ENCODE peak calls at places on chromosomes 3 and 15, in ten cellular contexts. One of them, this sample, is unnamed.

GRCh38 chr3:67109651-67110204 is 111.6 kb downstream of the KBTBD8 start:
- DNase-seq in A673: peak; percentile 14
- DNase-seq in neural progenitor cell: peak; percentile 52
- DNase-seq in tibial artery: no peak
- DNase-seq in uterus: no peak
- DNase-seq in upper lobe of right lung: no peak
- DNase-seq in psoas muscle: no peak
- DNase-seq in H9: no peak
- DNase-seq in ovary: no peak
- DNase-seq in A549: peak; percentile 4
- DNase-seq in this sample: no peak

GRCh38 chr3:130699765-130700164 is 46.9 kb downstream of the PIK3R4 start:
- DNase-seq in upper lobe of right lung: no peak
- DNase-seq in H9: no peak
- DNase-seq in A673: peak; percentile 39
- DNase-seq in tibial artery: no peak
- DNase-seq in A549: peak; percentile 4
- DNase-seq in psoas muscle: no peak
- DNase-seq in uterus: no peak
- DNase-seq in ovary: no peak
- DNase-seq in neural progenitor cell: peak; percentile 31
- DNase-seq in this sample: no peak

GRCh38 chr15:72178976-72179585 is 18.5 kb downstream of the GRAMD2A start:
- DNase-seq in psoas muscle: no peak
- DNase-seq in tibial artery: no peak
- DNase-seq in upper lobe of right lung: no peak
- DNase-seq in ovary: no peak
- DNase-seq in H9: peak; percentile 27
- DNase-seq in A549: no peak
- DNase-seq in uterus: no peak
- DNase-seq in A673: no peak
- DNase-seq in neural progenitor cell: no peak
- DNase-seq in this sample: no peak

GRCh38 chr3:177816667-177817208 is 619.5 kb upstream of the TBL1XR1 start:
- DNase-seq in A549: peak; percentile 9
- DNase-seq in H9: no peak
- DNase-seq in uterus: no peak
- DNase-seq in upper lobe of right lung: no peak
- DNase-seq in psoas muscle: no peak
- DNase-seq in neural progenitor cell: no peak
- DNase-seq in ovary: no peak
- DNase-seq in A673: peak; percentile 26
- DNase-seq in tibial artery: no peak
- DNase-seq in this sample: no peak

GRCh38 chr3:148992027-148992634 is 791 bp downstream of the GYG1 start:
- DNase-seq in upper lobe of right lung: peak; percentile 81
- DNase-seq in uterus: peak; percentile 55
- DNase-seq in H9: peak; percentile 44
- DNase-seq in tibial artery: peak; percentile 49
- DNase-seq in neural progenitor cell: peak; percentile 73
- DNase-seq in ovary: peak; percentile 63
- DNase-seq in A673: peak; percentile 13
- DNase-seq in A549: peak; percentile 26
- DNase-seq in psoas muscle: peak; percentile 83
- DNase-seq in this sample: peak; percentile 72

GRCh38 chr15:41779662-41780157 is 5.4 kb downstream of the MAPKBP1 start:
- DNase-seq in tibial artery: no peak
- DNase-seq in psoas muscle: no peak
- DNase-seq in H9: no peak
- DNase-seq in A549: no peak
- DNase-seq in neural progenitor cell: no peak
- DNase-seq in uterus: no peak
- DNase-seq in ovary: no peak
- DNase-seq in upper lobe of right lung: no peak
- DNase-seq in A673: no peak
- DNase-seq in this sample: no peak

GRCh38 chr3:159762238-159762637 is 226.4 kb upstream of the IL12A start:
- DNase-seq in ovary: no peak
- DNase-seq in A549: peak; percentile 86
- DNase-seq in psoas muscle: no peak
- DNase-seq in neural progenitor cell: peak; percentile 29
- DNase-seq in tibial artery: no peak
- DNase-seq in upper lobe of right lung: no peak
- DNase-seq in uterus: no peak
- DNase-seq in H9: no peak
- DNase-seq in A673: no peak
- DNase-seq in this sample: no peak

GRCh38 chr3:195083659-195084058 is 187.3 kb downstream of the XXYLT1 start:
- DNase-seq in neural progenitor cell: no peak
- DNase-seq in A549: no peak
- DNase-seq in uterus: no peak
- DNase-seq in ovary: no peak
- DNase-seq in H9: no peak
- DNase-seq in psoas muscle: peak; percentile 10
- DNase-seq in upper lobe of right lung: no peak
- DNase-seq in A673: no peak
- DNase-seq in tibial artery: no peak
- DNase-seq in this sample: peak; percentile 12

GRCh38 chr3:176595307-176595706 is 602.0 kb downstream of the TBL1XR1 start:
- DNase-seq in H9: no peak
- DNase-seq in psoas muscle: no peak
- DNase-seq in A549: no peak
- DNase-seq in upper lobe of right lung: no peak
- DNase-seq in A673: peak; percentile 41
- DNase-seq in uterus: no peak
- DNase-seq in tibial artery: no peak
- DNase-seq in neural progenitor cell: no peak
- DNase-seq in ovary: no peak
- DNase-seq in this sample: no peak

GRCh38 chr15:74937226-74937601 is 659 bp downstream of the COX5A start:
- DNase-seq in upper lobe of right lung: no peak
- DNase-seq in A673: no peak
- DNase-seq in A549: no peak
- DNase-seq in neural progenitor cell: no peak
- DNase-seq in H9: no peak
- DNase-seq in psoas muscle: no peak
- DNase-seq in ovary: no peak
- DNase-seq in tibial artery: no peak
- DNase-seq in uterus: no peak
- DNase-seq in this sample: no peak

GRCh38 chr15:49423021-49423420 is at the start of gene FGF7:
- DNase-seq in tibial artery: no peak
- DNase-seq in uterus: peak; percentile 26
- DNase-seq in A549: no peak
- DNase-seq in ovary: peak; percentile 42
- DNase-seq in upper lobe of right lung: no peak
- DNase-seq in H9: no peak
- DNase-seq in neural progenitor cell: peak; percentile 25
- DNase-seq in psoas muscle: no peak
- DNase-seq in A673: peak; percentile 29
- DNase-seq in this sample: no peak

GRCh38 chr15:76866716-76867321 is 38.3 kb downstream of the SCAPER start:
- DNase-seq in neural progenitor cell: peak; percentile 37
- DNase-seq in A549: peak; percentile 18
- DNase-seq in tibial artery: no peak
- DNase-seq in H9: no peak
- DNase-seq in ovary: no peak
- DNase-seq in uterus: no peak
- DNase-seq in upper lobe of right lung: no peak
- DNase-seq in A673: peak; percentile 63
- DNase-seq in psoas muscle: no peak
- DNase-seq in this sample: no peak

GRCh38 chr3:143035466-143036214 is 34.3 kb downstream of the U2SURP start:
- DNase-seq in neural progenitor cell: no peak
- DNase-seq in upper lobe of right lung: no peak
- DNase-seq in A673: no peak
- DNase-seq in ovary: no peak
- DNase-seq in tibial artery: no peak
- DNase-seq in A549: no peak
- DNase-seq in psoas muscle: no peak
- DNase-seq in uterus: no peak
- DNase-seq in H9: no peak
- DNase-seq in this sample: no peak

DNA sequence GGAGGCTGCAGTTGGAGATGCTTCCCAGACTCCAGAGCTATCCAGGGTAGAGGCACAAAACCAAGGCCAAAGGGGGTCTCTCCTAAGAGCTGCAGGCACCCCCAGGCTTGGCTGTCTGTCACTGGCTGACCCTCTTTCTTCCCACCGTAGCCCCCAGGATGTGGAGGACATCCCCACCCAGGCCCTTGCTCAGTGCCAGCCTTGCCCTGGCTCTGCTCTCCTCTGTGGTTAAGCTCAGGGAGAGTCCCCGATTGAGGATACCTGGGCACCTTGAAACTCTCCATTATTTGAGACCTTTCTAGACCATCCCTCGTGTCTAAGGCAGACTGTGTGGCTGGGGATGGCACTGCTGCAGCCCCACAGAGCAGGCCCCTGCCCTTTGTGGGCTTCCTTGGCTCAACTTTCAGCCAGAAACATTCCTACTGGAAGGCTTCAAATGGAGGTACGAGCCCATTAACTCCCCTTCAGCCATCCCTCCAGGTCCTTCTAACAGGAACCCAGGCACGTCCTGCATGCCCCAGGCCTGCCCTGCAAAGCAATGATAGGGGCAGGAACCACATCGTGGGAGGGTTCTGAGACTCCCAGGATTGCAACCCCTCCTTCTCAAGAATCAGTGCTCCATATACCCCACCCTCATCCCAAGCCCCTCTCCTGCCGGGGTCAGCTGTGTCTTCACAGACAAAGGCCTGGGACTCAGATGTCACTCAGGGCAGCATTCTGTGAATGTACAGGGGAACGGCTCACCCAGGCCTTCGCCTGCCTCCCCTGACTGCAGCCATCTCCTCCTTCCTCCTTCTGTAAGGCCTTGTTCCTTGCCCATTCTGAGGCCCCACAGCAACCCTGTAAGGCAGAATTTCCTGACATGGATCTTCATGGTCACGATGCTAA is 102.9 kb upstream of the ABHD17C start:
- DNase-seq in psoas muscle: no peak
- DNase-seq in neural progenitor cell: no peak
- DNase-seq in uterus: no peak
- DNase-seq in upper lobe of right lung: no peak
- DNase-seq in ovary: no peak
- DNase-seq in tibial artery: no peak
- DNase-seq in A549: no peak
- DNase-seq in A673: no peak
- DNase-seq in H9: peak; percentile 13
- DNase-seq in this sample: no peak
- H3K4me1 ChIP-seq in psoas muscle: no peaks in the 10 kb centered on the region
- H3K4me1 ChIP-seq in neural progenitor cell: no peaks in the 10 kb centered on the region
- H3K4me1 ChIP-seq in uterus: no peaks in the 10 kb centered on the region
- H3K4me1 ChIP-seq in upper lobe of right lung: no peaks in the 10 kb centered on the region
- H3K4me1 ChIP-seq in ovary: no peaks in the 10 kb centered on the region
- H3K4me1 ChIP-seq in tibial artery: no peaks in the 10 kb centered on the region
- H3K4me1 ChIP-seq in A549: peaks cover 47% of the 10 kb centered on the region
- H3K4me1 ChIP-seq in A673: no peaks in the 10 kb centered on the region
- H3K4me1 ChIP-seq in H9: no peaks in the 10 kb centered on the region
- H3K4me1 ChIP-seq in this sample: no peaks in the 10 kb centered on the region

GRCh38 chr3:64740232-64740631 is 52.4 kb upstream of the ADAMTS9 start:
- DNase-seq in ovary: peak; percentile 39
- DNase-seq in psoas muscle: no peak
- DNase-seq in tibial artery: no peak
- DNase-seq in neural progenitor cell: no peak
- DNase-seq in A549: no peak
- DNase-seq in A673: no peak
- DNase-seq in upper lobe of right lung: no peak
- DNase-seq in uterus: peak; percentile 38
- DNase-seq in H9: no peak
- DNase-seq in this sample: no peak
- H3K27ac ChIP-seq in ovary: no peak overlapping the region
- H3K27ac ChIP-seq in psoas muscle: no peak overlapping the region
- H3K27ac ChIP-seq in tibial artery: peak overlapping the region; percentile 69
- H3K27ac ChIP-seq in neural progenitor cell: no peak overlapping the region
- H3K27ac ChIP-seq in A549: no peak overlapping the region
- H3K27ac ChIP-seq in A673: no peak overlapping the region
- H3K27ac ChIP-seq in upper lobe of right lung: no peak overlapping the region
- H3K27ac ChIP-seq in uterus: peak overlapping the region; percentile 81
- H3K27ac ChIP-seq in H9: no peak overlapping the region
- H3K27ac ChIP-seq in this sample: no peak overlapping the region

DNA sequence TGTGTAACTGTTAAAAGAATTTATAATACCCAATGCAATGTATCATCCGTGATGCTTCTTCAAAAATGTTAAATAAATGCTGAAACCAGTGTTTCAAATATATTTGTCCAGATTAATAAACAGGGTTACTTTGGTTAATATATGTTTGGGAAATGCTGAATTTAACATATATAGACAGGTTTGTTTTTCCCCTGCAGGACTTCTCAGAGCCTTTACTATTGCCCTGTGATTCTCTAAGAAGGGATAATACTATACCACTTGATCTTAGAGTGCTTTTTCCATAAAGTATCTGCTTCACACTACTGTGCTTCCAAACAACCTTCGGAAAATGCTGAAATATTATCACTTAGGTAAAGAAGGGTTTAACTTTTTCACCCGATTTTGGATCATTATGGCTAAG is 128.3 kb downstream of the MDFIC2 start:
- DNase-seq in ovary: no peak
- DNase-seq in A673: no peak
- DNase-seq in H9: no peak
- DNase-seq in neural progenitor cell: no peak
- DNase-seq in uterus: no peak
- DNase-seq in A549: no peak
- DNase-seq in upper lobe of right lung: no peak
- DNase-seq in psoas muscle: no peak
- DNase-seq in tibial artery: no peak
- DNase-seq in this sample: no peak
- TF ChIP-seq CTCF in ovary: no peak
- TF ChIP-seq CTCF in A673: no peak
- TF ChIP-seq CTCF in H9: no peak
- TF ChIP-seq CTCF in neural progenitor cell: no peak
- TF ChIP-seq CTCF in uterus: no peak
- TF ChIP-seq CTCF in A549: no peak
- TF ChIP-seq CTCF in upper lobe of right lung: no peak
- TF ChIP-seq CTCF in psoas muscle: no peak
- TF ChIP-seq CTCF in tibial artery: no peak
- TF ChIP-seq CTCF in this sample: no peak

DNA sequence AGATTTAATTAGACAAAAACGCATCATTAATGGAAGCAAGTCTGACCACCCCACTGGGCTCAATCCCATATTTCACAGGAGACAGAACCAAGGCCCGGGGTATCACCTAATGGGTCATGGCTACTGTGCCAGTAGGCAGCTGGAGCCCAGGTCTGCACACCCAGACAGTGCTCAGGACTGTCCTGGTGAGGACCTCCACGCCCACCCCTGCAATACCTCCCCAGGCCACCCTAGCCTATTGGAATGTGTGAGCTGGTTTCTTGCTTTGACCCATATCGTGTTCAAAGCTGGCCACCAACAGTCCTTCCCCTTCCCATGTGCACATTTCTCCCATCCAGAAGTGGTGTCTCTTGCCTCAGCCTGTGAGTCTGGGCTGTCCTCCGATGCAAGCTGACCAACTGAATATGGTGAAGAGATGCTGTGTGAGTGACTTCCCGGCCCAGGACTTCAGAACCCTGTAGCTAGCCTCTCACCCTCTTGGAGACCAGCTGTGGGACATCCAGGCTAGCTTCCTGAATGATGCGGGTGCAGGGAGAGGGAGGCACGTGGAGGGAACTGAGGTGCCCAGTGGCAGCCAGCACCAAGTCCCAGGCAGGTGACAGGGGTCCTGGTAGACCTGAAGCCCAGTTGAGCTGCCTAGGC is 19.1 kb downstream of the SLC6A20 start:
- DNase-seq in H9: peak; percentile 18
- DNase-seq in ovary: no peak
- DNase-seq in A673: no peak
- DNase-seq in neural progenitor cell: no peak
- DNase-seq in tibial artery: no peak
- DNase-seq in upper lobe of right lung: no peak
- DNase-seq in uterus: no peak
- DNase-seq in psoas muscle: no peak
- DNase-seq in A549: no peak
- DNase-seq in this sample: no peak
- H3K4me1 ChIP-seq in H9: no peaks in the 10 kb centered on the region
- H3K4me1 ChIP-seq in ovary: no peaks in the 10 kb centered on the region
- H3K4me1 ChIP-seq in A673: no peaks in the 10 kb centered on the region
- H3K4me1 ChIP-seq in neural progenitor cell: no peaks in the 10 kb centered on the region
- H3K4me1 ChIP-seq in tibial artery: no peaks in the 10 kb centered on the region
- H3K4me1 ChIP-seq in upper lobe of right lung: peaks cover 4% of the 10 kb centered on the region
- H3K4me1 ChIP-seq in uterus: no peaks in the 10 kb centered on the region
- H3K4me1 ChIP-seq in psoas muscle: no peaks in the 10 kb centered on the region
- H3K4me1 ChIP-seq in A549: no peaks in the 10 kb centered on the region
- H3K4me1 ChIP-seq in this sample: no peaks in the 10 kb centered on the region